ENCODE peak calls at places on chromosomes 5 and 9, in four cellular contexts. Y, T, V and S are unnamed samples.

GRCh38 chr5:158609729-158610128 is 490.0 kb downstream of the EBF1 start:
- DNase-seq in Y (no peak), T (no peak), V (no peak), S (no peak)

GRCh38 chr5:55572600-55572999 is 37.8 kb upstream of the PLPP1 start:
- DNase-seq in Y (no peak), T (no peak), V (no peak), S (no peak)

GRCh38 chr9:108259917-108260675 is 595.7 kb downstream of the ACTL7B start:
- DNase-seq in Y (no peak), T (no peak), V (no peak), S (no peak)

GRCh38 chr5:172902497-172903472 is 56.4 kb upstream of the RPL26L1 start:
- DNase-seq in Y (peak), T (peak), V (peak), S (peak)

GRCh38 chr5:9557696-9558095 is 11.8 kb upstream of the SEMA5A start:
- DNase-seq in Y (no peak), T (no peak), V (no peak), S (no peak)

GRCh38 chr5:140267559-140268018 is 35.3 kb downstream of the PFDN1 start:
- DNase-seq in Y (no peak), T (no peak), V (no peak), S (no peak)

GRCh38 chr9:137454145-137454505 is 5.0 kb downstream of the NSMF start:
- DNase-seq in Y (no peak), T (no peak), V (no peak), S (no peak)

GRCh38 chr5:93874080-93874479 is 132.7 kb upstream of the POU5F2 start:
- DNase-seq in Y (no peak), T (no peak), V (no peak), S (no peak)

GRCh38 chr9:32525506-32525905 is 490 bp downstream of the RIGI start:
- DNase-seq in Y (no peak), T (peak), V (no peak), S (no peak)

GRCh38 chr9:131915181-131915580 is 164.5 kb downstream of the MED27 start:
- DNase-seq in Y (no peak), T (no peak), V (no peak), S (no peak)

GRCh38 chr5:173768891-173769290 is 119.3 kb upstream of the CPEB4 start:
- DNase-seq in Y (no peak), T (no peak), V (no peak), S (no peak)

GRCh38 chr9:87857141-87857947 is 25.3 kb upstream of the SPATA31E1 start:
- DNase-seq in Y (no peak), T (no peak), V (no peak), S (no peak)

GRCh38 chr9:122095010-122095767 is 2.1 kb upstream of the TTLL11 start:
- DNase-seq in Y (peak), T (peak), V (no peak), S (no peak)

GRCh38 chr5:132653716-132654115 is 4.3 kb upstream of the IL13 start:
- DNase-seq in Y (no peak), T (no peak), V (no peak), S (peak)

GRCh38 chr5:129074903-129075302 is 19.6 kb upstream of the ISOC1 start:
- DNase-seq in Y (no peak), T (no peak), V (no peak), S (no peak)

GRCh38 chr9:33867747-33868429 is 50.9 kb downstream of the UBE2R2 start:
- DNase-seq in Y (no peak), T (peak), V (no peak), S (peak)

GRCh38 chr5:134003957-134004625 is 684 bp downstream of the VDAC1 start:
- DNase-seq in Y (peak), T (peak), V (no peak), S (peak)

GRCh38 chr5:39906146-39906545 is 481.4 kb upstream of the DAB2 start:
- DNase-seq in Y (no peak), T (no peak), V (no peak), S (no peak)

DNA sequence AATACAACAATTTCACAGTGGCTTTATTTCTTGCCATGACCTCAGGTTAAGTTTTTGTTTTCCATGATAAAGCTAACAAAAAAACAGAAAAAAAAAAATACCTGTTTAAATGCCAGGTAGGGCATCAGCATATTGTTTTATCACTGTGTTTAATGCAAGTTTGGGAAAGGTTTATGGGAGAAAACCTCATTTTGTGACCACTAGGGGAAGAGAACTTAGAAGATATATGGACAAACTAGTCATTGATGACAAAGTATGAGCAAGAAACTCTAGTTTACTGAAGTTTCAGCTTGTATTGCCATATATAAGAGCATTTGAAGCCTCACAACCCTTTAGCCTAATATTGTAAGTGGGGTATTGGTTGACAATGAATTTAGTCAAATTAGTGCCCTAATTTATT is 1431.4 kb upstream of the CDH18 start:
- DNase-seq in Y (no peak), T (no peak), V (no peak), S (no peak)
- TF ChIP-seq CTCF in Y (no peak), T (no peak), V (no peak), S (no peak)

GRCh38 chr5:73484511-73484910 is 13.7 kb upstream of the BTF3 start:
- DNase-seq in Y (no peak), T (no peak), V (no peak), S (no peak)

GRCh38 chr5:73486119-73486899 is 11.9 kb upstream of the BTF3 start:
- DNase-seq in Y (no peak), T (no peak), V (no peak), S (no peak)

GRCh38 chr5:73482383-73483193 is 15.7 kb upstream of the BTF3 start:
- DNase-seq in Y (no peak), T (no peak), V (no peak), S (no peak)

GRCh38 chr5:73485715-73486114 is 12.5 kb upstream of the BTF3 start:
- DNase-seq in Y (no peak), T (no peak), V (no peak), S (no peak)

DNA sequence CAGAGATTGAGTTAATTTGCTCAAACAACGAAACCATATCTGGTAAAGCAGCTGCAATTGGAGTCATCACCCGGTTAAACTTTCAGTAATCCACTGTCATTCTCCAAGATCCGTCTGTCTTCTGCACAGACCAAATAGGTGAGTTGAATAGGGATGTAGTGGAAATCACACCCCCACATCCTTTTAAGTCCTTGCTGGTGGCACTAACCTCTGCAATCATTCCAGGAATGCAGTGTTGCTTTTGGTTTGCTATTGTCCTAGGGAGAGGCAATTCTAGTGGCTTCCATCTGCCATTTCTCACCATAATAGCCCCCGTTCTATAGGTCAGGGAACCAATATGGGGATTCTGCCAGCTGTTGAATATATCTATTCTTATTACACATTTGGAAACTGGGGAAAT is 14.6 kb upstream of the BTF3 start:
- DNase-seq in Y (no peak), T (no peak), V (no peak), S (no peak)
- TF ChIP-seq CTCF in Y (no peak), T (no peak), V (no peak), S (no peak)

DNA sequence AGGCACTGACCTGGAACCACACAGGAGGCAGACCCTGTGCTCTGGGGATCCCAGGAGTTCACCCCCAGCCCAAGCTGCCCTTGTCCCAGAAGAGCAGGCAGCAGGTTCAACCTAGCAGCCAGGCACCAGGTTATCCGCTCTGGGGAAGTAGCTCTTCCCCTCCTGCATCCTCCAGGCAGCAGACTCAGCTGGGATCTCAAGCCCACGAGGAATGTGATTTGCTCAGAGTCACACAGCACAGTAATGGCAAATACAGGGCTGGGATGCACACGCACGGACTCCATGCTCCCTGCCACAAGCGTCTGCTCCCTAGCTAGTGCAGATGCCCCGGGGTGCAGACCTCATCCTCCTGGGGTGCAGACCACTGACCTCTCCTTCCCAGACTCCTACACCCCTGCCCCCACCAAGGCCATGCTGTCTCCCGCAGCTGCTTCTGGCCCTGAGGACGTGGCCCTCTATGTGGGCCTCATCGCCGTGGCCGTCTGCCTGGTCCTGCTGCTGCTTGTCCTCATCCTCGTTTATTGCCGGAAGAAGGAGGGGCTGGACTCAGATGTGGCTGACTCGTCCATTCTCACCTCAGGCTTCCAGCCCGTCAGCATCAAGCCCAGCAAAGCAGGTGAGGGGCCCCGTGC is 25.5 kb downstream of the HK3 start:
- DNase-seq in Y (no peak), T (no peak), V (no peak), S (no peak)
- TF ChIP-seq CTCF in Y (no peak), T (no peak), V (no peak), S (no peak)

DNA sequence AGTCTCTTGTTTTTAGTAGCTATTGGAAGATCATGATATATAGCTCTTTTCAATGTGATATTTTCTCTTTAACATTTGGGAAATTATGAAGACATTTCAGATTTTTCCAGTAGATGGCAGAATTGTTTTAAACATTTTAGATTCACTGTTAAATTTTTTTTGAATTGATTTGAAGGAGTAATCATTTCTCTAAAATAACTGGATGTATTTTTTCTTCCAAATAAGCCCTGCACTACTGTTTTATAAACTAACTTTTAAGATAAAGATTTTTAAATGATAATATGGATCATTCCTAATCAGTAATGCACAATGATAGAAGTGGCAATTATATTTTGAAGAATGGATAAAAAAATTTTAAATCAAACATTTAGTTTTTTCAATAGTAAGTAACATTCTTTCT is 14.2 kb downstream of the NDUFAF2 start:
- DNase-seq in Y (no peak), T (no peak), V (no peak), S (no peak)
- TF ChIP-seq CTCF in Y (no peak), T (peak), V (no peak), S (peak)